ENCODE peak calls at places on chromosomes 11 and 22, in eight cellular contexts. V is uterus, U is breast epithelium, X is HCT116, Y is right atrium auricular region, D is Peyer's patch, G is esophagus squamous epithelium, F is PC-3. I is an unnamed sample.

GRCh38 chr11:128182844-128183243 is 404.5 kb downstream of the ETS1 start:
- DNase-seq in V (no peak), U (no peak), X (no peak), Y (no peak), D (no peak), G (no peak), F (no peak), I (no peak)

GRCh38 chr11:95584180-95584579 is 205.4 kb downstream of the FAM76B start:
- DNase-seq in V (no peak), U (no peak), X (no peak), Y (no peak), D (no peak), G (no peak), F (no peak), I (no peak)

GRCh38 chr11:65129649-65130441 is 4.5 kb downstream of the SYVN1 start:
- DNase-seq in V (no peak), U (no peak), X (no peak), Y (no peak), D (no peak), G (no peak), F (no peak), I (no peak)

GRCh38 chr22:24512043-24512442 is 16.9 kb downstream of the UPB1 start:
- DNase-seq in V (no peak), U (no peak), X (no peak), Y (no peak), D (no peak), G (no peak), F (no peak), I (no peak)

GRCh38 chr11:64291746-64292457 is 800 bp downstream of the KCNK4 start:
- DNase-seq in V (no peak), U (no peak), X (no peak), Y (no peak), D (peak; percentile 48), G (no peak), F (no peak), I (no peak)

GRCh38 chr22:23563111-23563510 is 17.0 kb downstream of the IGLL1 start:
- DNase-seq in V (no peak), U (no peak), X (no peak), Y (no peak), D (no peak), G (no peak), F (no peak), I (no peak)

GRCh38 chr22:28585324-28585723 is 94.3 kb downstream of the TTC28 start:
- DNase-seq in V (no peak), U (no peak), X (no peak), Y (no peak), D (no peak), G (no peak), F (no peak), I (no peak)

GRCh38 chr11:48307760-48308386 is 1.9 kb downstream of the OR4S1 start:
- DNase-seq in V (no peak), U (no peak), X (peak; percentile 40), Y (peak; percentile 65), D (no peak), G (no peak), F (peak; percentile 75), I (peak; percentile 63)

GRCh38 chr22:26584010-26584409 is 5.9 kb downstream of the TPST2 start:
- DNase-seq in V (no peak), U (no peak), X (no peak), Y (no peak), D (no peak), G (no peak), F (no peak), I (no peak)

GRCh38 chr11:57637626-57638004 is 12.1 kb downstream of the YPEL4 start:
- DNase-seq in V (no peak), U (no peak), X (no peak), Y (no peak), D (no peak), G (no peak), F (no peak), I (no peak)

GRCh38 chr22:25160120-25160996 is 39.3 kb upstream of the CRYBB3 start:
- DNase-seq in V (no peak), U (no peak), X (no peak), Y (no peak), D (no peak), G (no peak), F (no peak), I (no peak)

GRCh38 chr11:110311783-110312578 is 15.6 kb upstream of the RDX start:
- DNase-seq in V (no peak), U (no peak), X (no peak), Y (no peak), D (no peak), G (no peak), F (peak; percentile 63), I (no peak)

GRCh38 chr22:31969789-31970489 is 25.6 kb downstream of the YWHAH start:
- DNase-seq in V (peak; percentile 46), U (peak; percentile 65), X (peak; percentile 83), Y (peak; percentile 64), D (peak; percentile 80), G (no peak), F (peak; percentile 78), I (peak; percentile 70)

GRCh38 chr11:2807276-2807681 is 78.3 kb downstream of the CDKN1C start:
- DNase-seq in V (peak; percentile 93), U (peak; percentile 83), X (no peak), Y (peak; percentile 76), D (peak; percentile 59), G (no peak), F (peak; percentile 39), I (peak; percentile 72)

GRCh38 chr11:72813740-72814138 is 472 bp upstream of the ATG16L2 start:
- DNase-seq in V (peak; percentile 74), U (peak; percentile 70), X (peak; percentile 56), Y (peak; percentile 82), D (peak; percentile 93), G (no peak), F (peak; percentile 81), I (peak; percentile 81)

GRCh38 chr11:3849297-3849874 is 6.1 kb upstream of the STIM1 start:
- DNase-seq in V (no peak), U (no peak), X (no peak), Y (no peak), D (no peak), G (no peak), F (peak; percentile 74), I (no peak)

GRCh38 chr11:78567209-78567608 is 7.5 kb downstream of the NARS2 start:
- DNase-seq in V (no peak), U (no peak), X (no peak), Y (no peak), D (no peak), G (no peak), F (peak; percentile 79), I (no peak)

GRCh38 chr11:34647131-34647530 is 26.2 kb downstream of the EHF start:
- DNase-seq in V (no peak), U (no peak), X (no peak), Y (no peak), D (no peak), G (no peak), F (no peak), I (no peak)

GRCh38 chr11:86060544-86060943 is 8.3 kb downstream of the PICALM start:
- DNase-seq in V (no peak), U (no peak), X (no peak), Y (no peak), D (no peak), G (no peak), F (no peak), I (no peak)
- H3K4me1 ChIP-seq in V (peaks cover 4% of the 10 kb centered on the region), U (no peaks in the 10 kb centered on the region), X (peaks cover 5% of the 10 kb centered on the region), Y (peaks cover 77% of the 10 kb centered on the region), D (peaks cover 47% of the 10 kb centered on the region), G (peaks cover 97% of the 10 kb centered on the region), F (peaks cover 17% of the 10 kb centered on the region), I (peaks cover 27% of the 10 kb centered on the region)

GRCh38 chr22:44131989-44132685 is 48.6 kb upstream of the PARVG start:
- DNase-seq in V (no peak), U (no peak), X (no peak), Y (no peak), D (no peak), G (no peak), F (no peak), I (no peak)
- TF ChIP-seq CTCF in V (no peak), U (no peak), X (no peak), Y (no peak), D (no peak), G (no peak), F (no peak), I (no peak)

DNA sequence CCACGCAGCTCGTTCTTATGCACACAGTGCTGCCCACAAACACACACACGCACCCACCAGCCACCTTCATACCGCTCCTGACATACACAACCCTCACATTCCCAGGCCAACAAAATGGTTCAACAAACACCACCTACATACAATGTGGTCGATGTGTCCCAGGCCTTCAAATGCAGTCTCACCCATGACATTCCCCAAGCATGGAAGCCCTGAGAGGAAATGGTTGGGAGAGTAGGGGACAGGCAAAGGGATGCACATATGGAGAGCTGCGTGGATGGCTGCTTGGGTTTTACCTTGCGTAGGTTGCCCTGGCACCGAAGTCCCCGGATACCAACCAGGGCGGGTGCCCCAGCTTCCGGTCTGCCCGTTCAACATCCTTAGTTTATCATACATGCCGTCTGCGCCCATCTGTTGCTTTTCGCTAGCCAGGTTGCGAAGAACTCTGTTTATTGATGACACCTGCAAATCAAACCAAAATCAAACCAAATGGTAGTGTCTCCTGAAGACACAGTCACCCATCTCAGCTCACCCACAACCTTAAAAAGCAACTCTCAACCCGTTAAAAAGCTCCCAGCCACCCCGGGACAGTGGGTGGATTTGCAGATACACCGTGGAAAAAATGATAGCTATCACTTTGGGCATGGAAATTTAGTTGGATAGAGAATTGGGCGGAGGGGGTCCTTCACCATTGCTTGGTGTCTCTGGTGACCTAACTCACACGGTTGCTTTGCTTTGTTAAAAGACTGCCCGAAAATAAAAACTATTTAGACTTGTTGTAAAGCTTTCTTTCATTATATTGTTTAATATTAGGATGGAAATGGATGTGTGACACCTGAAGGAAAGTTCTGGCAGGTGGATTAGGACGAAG is 10.5 kb downstream of the PAX6 start:
- DNase-seq in V (no peak), U (no peak), X (no peak), Y (peak; percentile 46), D (no peak), G (no peak), F (no peak), I (no peak)
- H3K27me3 ChIP-seq in V (peaks cover 15% of the 10 kb centered on the region), U (peaks cover 90% of the 10 kb centered on the region), X (no peaks in the 10 kb centered on the region), Y (peaks cover 64% of the 10 kb centered on the region), D (no peaks in the 10 kb centered on the region), G (peaks cover 100% of the 10 kb centered on the region), F (no peaks in the 10 kb centered on the region), I (peaks cover 24% of the 10 kb centered on the region)

GRCh38 chr22:35621446-35621845 is 4.3 kb upstream of the MB start:
- DNase-seq in V (no peak), U (no peak), X (no peak), Y (no peak), D (no peak), G (no peak), F (no peak), I (no peak)
- H3K4me1 ChIP-seq in V (peaks cover 9% of the 10 kb centered on the region), U (peaks cover 5% of the 10 kb centered on the region), X (peaks cover under 1% of the 10 kb centered on the region), Y (peaks cover 45% of the 10 kb centered on the region), D (peaks cover 22% of the 10 kb centered on the region), G (peaks cover 25% of the 10 kb centered on the region), F (peaks cover 22% of the 10 kb centered on the region), I (peaks cover 3% of the 10 kb centered on the region)

GRCh38 chr11:19326499-19326898 is 85.8 kb upstream of the E2F8 start:
- DNase-seq in V (no peak), U (no peak), X (no peak), Y (no peak), D (no peak), G (no peak), F (peak; percentile 39), I (no peak)
- TF ChIP-seq CTCF in V (no peak), U (no peak), X (peak; percentile 17), Y (peak; percentile 49), D (no peak), G (no peak), F (peak; percentile 64), I (no peak)